ENCODE peak calls at places on chromosomes 16 and 17, in eight cellular contexts. I is vagina, C is heart right ventricle, D is colonic mucosa, B is cardiac muscle cell, G is heart left ventricle, W is left ventricle myocardium inferior, T is ascending aorta. L is an unnamed sample.

GRCh38 chr17:48310748-48311213 is 119.2 kb downstream of the SKAP1 start:
- DNase-seq in W (no peak), I (no peak), D (no peak), G (no peak), T (no peak), C (no peak), B (no peak), L (no peak)

GRCh38 chr17:2068101-2068518 is 13.2 kb downstream of the HIC1 start:
- DNase-seq in W (no peak), G (no peak), T (no peak), D (no peak), I (no peak), B (peak; percentile 66), C (no peak), L (peak; percentile 58)

GRCh38 chr17:47935961-47936360 is 5.4 kb upstream of the PNPO start:
- DNase-seq in I (no peak), G (no peak), C (no peak), D (no peak), W (no peak), B (peak; percentile 72), T (no peak), L (no peak)

GRCh38 chr16:9363520-9363919 is 272.1 kb downstream of the HAPSTR1 start:
- DNase-seq in D (no peak), G (no peak), C (no peak), W (no peak), B (no peak), I (peak; percentile 19), T (no peak), L (no peak)

GRCh38 chr16:82603784-82604411 is 22.9 kb upstream of the CDH13 start:
- DNase-seq in I (no peak), G (peak; percentile 47), W (peak; percentile 39), C (peak; percentile 58), T (no peak), D (peak; percentile 29), B (peak; percentile 79), L (peak; percentile 50)

GRCh38 chr16:80006175-80006895 is 405.8 kb upstream of the MAF start:
- DNase-seq in C (peak; percentile 32), W (peak; percentile 42), I (no peak), D (peak; percentile 21), T (no peak), B (peak; percentile 2), G (peak; percentile 77), L (no peak)

GRCh38 chr16:89924298-89924924 is 1.3 kb downstream of the TUBB3 start:
- DNase-seq in G (no peak), I (no peak), T (no peak), B (peak; percentile 54), W (no peak), D (no peak), C (no peak), L (no peak)

GRCh38 chr17:81371910-81372760 is 23.1 kb upstream of the BAHCC1 start:
- DNase-seq in G (peak; percentile 81), T (no peak), C (peak; percentile 80), D (no peak), B (peak; percentile 62), I (no peak), W (peak; percentile 71), L (no peak)

GRCh38 chr17:60139438-60140285 is 10.1 kb upstream of the CA4 start:
- DNase-seq in I (no peak), C (peak; percentile 71), D (peak; percentile 77), G (peak; percentile 76), W (peak; percentile 80), T (no peak), B (peak; percentile 76), L (peak; percentile 40)

GRCh38 chr17:17156511-17156910 is 49.6 kb downstream of the PLD6 start:
- DNase-seq in B (peak; percentile 11), C (no peak), G (no peak), I (no peak), D (no peak), T (no peak), W (no peak), L (no peak)

GRCh38 chr17:3929764-3930163 is 13.5 kb upstream of the P2RX1 start:
- DNase-seq in W (no peak), G (no peak), B (no peak), T (no peak), D (no peak), C (no peak), I (no peak), L (no peak)

GRCh38 chr17:10156579-10157488 is 41.6 kb downstream of the GAS7 start:
- DNase-seq in G (peak; percentile 74), T (peak; percentile 52), B (no peak), D (peak; percentile 50), C (peak; percentile 49), I (no peak), W (peak; percentile 47), L (no peak)

GRCh38 chr17:81693491-81694360 is 9.4 kb upstream of the MRPL12 start:
- DNase-seq in D (no peak), G (no peak), C (no peak), I (no peak), T (no peak), B (no peak), W (no peak), L (no peak)

GRCh38 chr17:31130286-31131224 is 35.8 kb downstream of the NF1 start:
- DNase-seq in D (no peak), W (peak; percentile 84), B (peak; percentile 40), T (no peak), G (peak; percentile 93), C (peak; percentile 74), I (no peak), L (no peak)

GRCh38 chr17:63774982-63775290 is 966 bp downstream of the DDX42 start:
- DNase-seq in W (no peak), G (no peak), I (no peak), B (no peak), C (no peak), T (no peak), D (no peak), L (no peak)

GRCh38 chr17:16938031-16938430 is 33.9 kb downstream of the TNFRSF13B start:
- DNase-seq in T (no peak), W (no peak), I (peak; percentile 46), C (no peak), G (no peak), B (no peak), D (no peak), L (no peak)

GRCh38 chr16:89687092-89687940 is 827 bp downstream of the CDK10 start:
- DNase-seq in B (peak; percentile 28), C (no peak), I (no peak), W (no peak), D (peak; percentile 93), G (no peak), T (no peak), L (no peak)

DNA sequence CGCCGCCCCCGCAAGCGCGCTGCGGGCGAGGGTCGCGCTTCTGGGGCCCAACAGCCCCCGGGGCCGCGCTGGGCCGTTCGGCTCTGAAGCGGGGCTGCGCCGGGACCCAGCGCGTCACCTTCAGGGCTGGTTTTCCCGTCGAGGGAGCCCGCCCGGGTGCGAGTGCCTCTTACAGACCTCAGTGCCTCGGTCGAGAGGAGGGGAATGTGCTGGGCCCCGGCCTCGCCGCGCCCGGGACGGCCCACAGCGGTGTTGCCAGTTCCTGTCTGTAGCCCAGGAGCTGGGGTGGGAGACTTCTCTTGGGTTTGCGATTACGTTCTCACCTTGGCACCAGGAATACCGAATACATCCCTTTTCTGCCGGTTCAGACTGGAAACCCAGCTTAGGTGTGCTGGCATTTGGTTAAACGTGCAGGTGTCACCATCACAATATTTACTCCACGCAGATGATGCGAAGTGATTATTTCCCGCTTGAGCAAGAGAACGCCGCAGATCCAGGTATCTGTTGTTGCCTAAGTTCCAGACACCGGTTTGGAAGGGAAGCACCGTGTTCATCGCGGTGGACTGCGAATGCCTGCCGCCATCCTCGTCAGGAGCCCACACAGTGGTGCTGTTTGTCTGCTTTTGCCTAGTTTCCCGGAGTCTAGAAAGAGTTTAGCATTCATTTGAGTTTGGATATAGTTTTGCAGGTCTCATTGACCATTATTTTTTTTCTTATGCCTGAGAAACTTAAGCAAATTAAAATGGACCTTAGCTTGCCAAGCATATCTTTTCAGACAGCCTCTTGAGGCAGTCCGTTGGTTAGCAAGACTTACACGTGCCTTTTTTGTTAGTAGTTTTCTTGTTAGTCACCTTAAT is 915 bp downstream of the MAP1LC3B start:
- DNase-seq in D (peak; percentile 57), I (no peak), T (no peak), B (peak; percentile 48), G (peak; percentile 55), W (peak; percentile 34), C (no peak), L (peak; percentile 46)
- TF ChIP-seq CTCF in D (no peak), I (peak; percentile 12), T (peak; percentile 23), B (peak; percentile 35), G (peak; percentile 63), W (peak; percentile 46), C (peak; percentile 23), L (peak; percentile 12)

DNA sequence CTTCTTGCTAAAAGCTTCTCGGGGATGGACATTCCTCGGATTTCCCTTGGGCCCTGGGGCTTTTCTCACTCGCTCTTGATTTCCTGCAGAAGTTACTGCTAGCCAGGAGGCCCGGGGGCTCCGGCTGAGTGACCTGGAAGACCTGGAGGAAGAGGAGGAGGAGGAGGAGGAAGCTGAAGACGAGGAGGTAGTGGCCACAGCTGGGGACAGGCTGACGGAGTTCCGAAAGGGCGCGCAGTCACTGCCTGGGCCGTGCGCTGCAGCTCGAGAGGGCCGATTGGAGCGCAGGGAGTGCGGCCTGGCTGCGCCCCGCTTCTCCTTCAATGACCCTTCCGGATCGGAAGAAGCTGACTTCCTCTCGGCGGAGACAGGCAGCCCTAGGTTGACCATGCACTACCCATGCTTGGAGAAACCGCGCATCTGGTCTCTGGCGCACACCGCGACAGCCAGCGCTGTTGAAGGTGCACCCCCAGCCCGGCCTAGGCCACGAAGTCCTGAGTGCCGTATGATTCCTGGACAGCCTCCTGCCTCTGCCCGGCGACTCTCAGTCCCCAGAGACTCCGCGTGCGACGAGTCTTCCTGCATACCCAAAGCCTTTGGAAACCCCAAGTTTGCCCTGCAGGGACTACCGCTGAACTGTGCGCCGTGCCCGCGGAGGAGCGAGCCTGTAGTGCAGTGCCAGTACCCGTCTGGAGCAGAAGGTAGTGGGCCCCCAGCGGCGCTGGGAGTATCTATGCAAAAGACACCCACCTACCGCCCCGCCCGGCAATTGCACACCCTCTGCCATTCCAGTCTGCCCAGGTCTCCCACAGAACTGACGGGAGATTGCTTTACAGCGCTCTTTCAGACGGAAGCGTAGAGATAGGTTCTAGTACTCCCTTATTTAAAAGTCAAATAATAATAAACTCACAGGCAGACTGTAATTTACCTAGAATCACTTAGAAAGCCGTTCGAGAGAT is 4.9 kb downstream of the IRX6 start:
- DNase-seq in W (no peak), B (no peak), I (no peak), D (no peak), T (no peak), C (no peak), G (no peak), L (no peak)
- H3K4me3 ChIP-seq in W (no peak overlapping the region), B (peak overlapping the region; percentile 3), I (no peak overlapping the region), D (no peak overlapping the region), T (no peak overlapping the region), C (no peak overlapping the region), G (no peak overlapping the region), L (no peak overlapping the region)

DNA sequence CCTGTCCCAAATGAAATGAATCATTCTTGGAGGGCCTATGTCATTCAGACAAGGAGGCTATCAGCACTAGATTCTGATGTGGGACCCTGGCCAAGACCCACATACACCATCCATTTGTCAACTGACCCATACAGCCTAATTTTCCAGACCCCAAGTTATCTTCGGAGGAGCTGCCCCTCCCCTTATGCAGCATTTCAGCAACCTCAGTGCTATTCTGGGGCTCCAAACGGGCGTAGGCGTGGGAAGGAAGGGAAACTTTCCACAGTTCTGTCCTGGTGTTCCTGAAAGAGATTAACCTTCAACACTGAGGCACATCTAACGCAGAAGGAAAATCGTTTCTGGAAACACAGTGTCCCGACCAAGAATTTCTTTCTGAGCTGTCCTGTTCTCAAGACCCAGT is 86.7 kb downstream of the MYH11 start:
- DNase-seq in W (no peak), I (no peak), C (peak; percentile 68), G (peak; percentile 31), D (no peak), T (no peak), B (peak; percentile 94), L (peak; percentile 41)
- H3K27ac ChIP-seq in W (peak overlapping the region; percentile 46), I (peak overlapping the region; percentile 54), C (peak overlapping the region; percentile 31), G (peak overlapping the region; percentile 42), D (no peak overlapping the region), T (peak overlapping the region; percentile 75), B (no peak overlapping the region), L (peak overlapping the region; percentile 54)

GRCh38 chr17:76121932-76122383 is 18.4 kb upstream of the EXOC7 start:
- DNase-seq in D (peak; percentile 19), C (no peak), W (no peak), T (no peak), I (no peak), B (peak; percentile 46), G (peak; percentile 47), L (no peak)
- TF ChIP-seq CTCF in D (no peak), C (no peak), W (no peak), T (no peak), I (no peak), B (no peak), G (no peak), L (no peak)

L was measured in uterus.